ENCODE peak calls at places on chromosomes 16 and 17, in four cellular contexts. J is WERI-Rb-1; F is CD8-positive, alpha-beta T cell; R is HCT116. O is an unnamed sample.

GRCh38 chr17:64040201-64040600 is 19.8 kb upstream of the ICAM2 start:
- DNase-seq in J (no peak), F (no peak), R (no peak), O (no peak)

GRCh38 chr16:84061236-84061830 is 18.7 kb upstream of the SLC38A8 start:
- DNase-seq in J (no peak), F (no peak), R (no peak), O (peak; percentile 10)

GRCh38 chr16:1941924-1942809 is 832 bp downstream of the MSRB1 start:
- DNase-seq in J (no peak), F (no peak), R (no peak), O (no peak)

GRCh38 chr16:56601325-56601724 is 7.1 kb upstream of the MT2A start:
- DNase-seq in J (peak; percentile 78), F (no peak), R (no peak), O (no peak)

GRCh38 chr16:76235426-76235825 is 41.8 kb upstream of the CNTNAP4 start:
- DNase-seq in J (no peak), F (no peak), R (no peak), O (no peak)

GRCh38 chr17:1005361-1005946 is 8.5 kb downstream of the TIMM22 start:
- DNase-seq in J (no peak), F (no peak), R (no peak), O (peak; percentile 70)

GRCh38 chr16:78925071-78925714 is 675.3 kb downstream of the MAF start:
- DNase-seq in J (peak; percentile 23), F (no peak), R (peak; percentile 31), O (no peak)

GRCh38 chr16:17827313-17827712 is 356.6 kb upstream of the XYLT1 start:
- DNase-seq in J (no peak), F (no peak), R (no peak), O (no peak)

GRCh38 chr17:37607637-37608368 is 1.4 kb downstream of the SYNRG start:
- DNase-seq in J (no peak), F (peak; percentile 27), R (no peak), O (no peak)

GRCh38 chr16:85187447-85187846 is 75.2 kb upstream of the CIBAR2 start:
- DNase-seq in J (no peak), F (no peak), R (no peak), O (no peak)

GRCh38 chr17:4365628-4366311 is 705 bp downstream of the UBE2G1 start:
- DNase-seq in J (peak; percentile 53), F (peak; percentile 28), R (no peak), O (no peak)

GRCh38 chr16:51807551-51807950 is 656.5 kb upstream of the SALL1 start:
- DNase-seq in J (no peak), F (no peak), R (no peak), O (no peak)

GRCh38 chr17:41680426-41681040 is 8.2 kb upstream of the EIF1 start:
- DNase-seq in J (no peak), F (no peak), R (no peak), O (peak; percentile 60)

GRCh38 chr17:17682737-17683675 is 1.7 kb downstream of the RAI1 start:
- DNase-seq in J (peak; percentile 69), F (peak; percentile 57), R (no peak), O (peak; percentile 82)

GRCh38 chr17:21218101-21218500 is 4.1 kb upstream of the TMEM11 start:
- DNase-seq in J (peak; percentile 27), F (no peak), R (no peak), O (no peak)

GRCh38 chr16:86392751-86393150 is 117.6 kb upstream of the FOXF1 start:
- DNase-seq in J (no peak), F (no peak), R (no peak), O (no peak)

GRCh38 chr17:29565643-29566472 is 979 bp downstream of the ABHD15 start:
- DNase-seq in J (peak; percentile 72), F (peak; percentile 63), R (peak; percentile 22), O (no peak)

GRCh38 chr17:35245196-35245486 is 2.3 kb downstream of the SLFN5 start:
- DNase-seq in J (no peak), F (no peak), R (peak; percentile 68), O (no peak)

GRCh38 chr17:2214047-2214717 is 89.4 kb downstream of the SMG6 start:
- DNase-seq in J (no peak), F (no peak), R (no peak), O (peak; percentile 61)

GRCh38 chr17:72294487-72294893 is 173.7 kb downstream of the SOX9 start:
- DNase-seq in J (no peak), F (no peak), R (no peak), O (no peak)

GRCh38 chr17:4895676-4896331 is 3.5 kb upstream of the C17orf107 start:
- DNase-seq in J (peak; percentile 93), F (no peak), R (no peak), O (no peak)

GRCh38 chr16:86714166-86714565 is 135.8 kb downstream of the FOXL1 start:
- DNase-seq in J (no peak), F (no peak), R (no peak), O (no peak)

GRCh38 chr17:29664743-29665479 is 42.2 kb upstream of the CORO6 start:
- DNase-seq in J (no peak), F (no peak), R (peak; percentile 60), O (no peak)

GRCh38 chr16:80631581-80631980 is 90.8 kb downstream of the DYNLRB2 start:
- DNase-seq in J (no peak), F (no peak), R (no peak), O (no peak)

GRCh38 chr17:12613566-12613965 is 52.1 kb upstream of the MYOCD start:
- DNase-seq in J (no peak), F (no peak), R (no peak), O (no peak)

GRCh38 chr17:63694974-63695773 is 4.8 kb downstream of the LIMD2 start:
- DNase-seq in J (no peak), F (peak; percentile 32), R (no peak), O (no peak)

GRCh38 chr16:83015871-83016270 is 389.1 kb downstream of the CDH13 start:
- DNase-seq in J (no peak), F (no peak), R (no peak), O (no peak)

GRCh38 chr17:37405955-37406634 is 541 bp downstream of the ACACA start:
- DNase-seq in J (peak; percentile 8), F (no peak), R (no peak), O (no peak)

GRCh38 chr16:46748775-46749705 is 896 bp upstream of the MYLK3 start:
- DNase-seq in J (no peak), F (no peak), R (no peak), O (no peak)

GRCh38 chr17:65677932-65678331 is 116.5 kb upstream of the AXIN2 start:
- DNase-seq in J (no peak), F (no peak), R (no peak), O (no peak)

GRCh38 chr17:12584727-12585126 is 81.0 kb upstream of the MYOCD start:
- DNase-seq in J (no peak), F (no peak), R (no peak), O (no peak)

GRCh38 chr16:67155305-67156145 is 4.2 kb downstream of the TRADD start:
- DNase-seq in J (peak; percentile 65), F (peak; percentile 75), R (no peak), O (peak; percentile 73)

DNA sequence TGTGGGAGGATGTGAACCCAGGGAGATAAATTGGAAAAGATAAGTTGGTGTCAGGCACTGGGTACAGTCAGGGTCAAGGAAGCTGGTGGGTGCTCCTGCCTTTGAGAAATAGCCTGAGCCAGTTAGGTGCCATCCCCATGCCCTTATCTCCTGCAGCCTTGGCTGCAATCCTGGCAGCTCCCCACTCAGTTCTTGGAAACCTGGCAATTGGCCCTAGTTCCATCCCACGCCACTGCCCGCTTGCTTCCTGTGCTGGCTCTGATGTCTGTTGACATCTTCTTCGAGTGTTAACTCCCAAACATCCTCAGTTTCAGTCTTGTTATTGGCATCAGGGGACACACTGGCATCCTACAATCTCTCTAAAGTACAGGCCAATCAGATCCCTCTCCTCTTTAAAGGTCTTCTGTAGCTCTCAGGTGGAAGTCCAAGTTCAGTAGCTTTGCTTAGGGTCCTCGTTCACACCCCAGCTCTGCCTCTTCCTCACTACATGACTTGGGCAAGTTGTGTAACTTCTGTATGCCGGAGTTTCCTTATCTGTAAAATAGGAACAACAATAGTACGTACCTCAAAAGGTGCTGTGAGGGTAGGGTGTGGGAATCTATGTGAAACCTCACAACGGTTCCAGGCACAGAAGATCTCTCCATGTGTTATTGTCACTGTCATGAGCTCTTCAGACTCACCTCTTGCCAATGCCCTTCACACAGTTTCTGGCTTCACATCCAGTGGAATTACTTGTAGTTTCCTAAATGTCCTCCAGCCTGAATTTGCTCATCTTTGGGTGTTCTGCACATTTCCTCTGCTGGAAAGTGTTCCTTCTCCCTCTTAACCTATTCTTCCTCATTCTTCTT is 13.5 kb upstream of the PRKAR1A start:
- DNase-seq in J (no peak), F (no peak), R (no peak), O (no peak)
- H3K27ac ChIP-seq in J (no peak overlapping the region), F (no peak overlapping the region), R (no peak overlapping the region), O (no peak overlapping the region)

GRCh38 chr16:75007443-75007842 is 8.6 kb downstream of the ZNRF1 start:
- DNase-seq in J (no peak), F (no peak), R (no peak), O (no peak)

GRCh38 chr16:75014318-75014717 is 15.5 kb downstream of the ZNRF1 start:
- DNase-seq in J (no peak), F (no peak), R (no peak), O (no peak)

GRCh38 chr16:75012380-75013081 is 13.7 kb downstream of the ZNRF1 start:
- DNase-seq in J (no peak), F (no peak), R (no peak), O (no peak)

GRCh38 chr16:75010427-75010826 is 11.6 kb downstream of the ZNRF1 start:
- DNase-seq in J (no peak), F (no peak), R (no peak), O (no peak)

GRCh38 chr16:75011634-75012307 is 12.9 kb downstream of the ZNRF1 start:
- DNase-seq in J (no peak), F (no peak), R (peak; percentile 75), O (no peak)
- H3K4me3 ChIP-seq in J (no peak overlapping the region), F (no peak overlapping the region), R (peak overlapping the region; percentile 24), O (no peak overlapping the region)

GRCh38 chr16:27800817-27801216 is 250.9 kb downstream of the KATNIP start:
- DNase-seq in J (no peak), F (no peak), R (no peak), O (no peak)

GRCh38 chr16:27803775-27804549 is 254.0 kb downstream of the KATNIP start:
- DNase-seq in J (no peak), F (no peak), R (no peak), O (no peak)

GRCh38 chr16:27799866-27800265 is 249.9 kb downstream of the KATNIP start:
- DNase-seq in J (no peak), F (no peak), R (no peak), O (no peak)

GRCh38 chr16:27801259-27801945 is 251.5 kb downstream of the KATNIP start:
- DNase-seq in J (no peak), F (no peak), R (no peak), O (no peak)

GRCh38 chr16:27802664-27803450 is 252.9 kb downstream of the KATNIP start:
- DNase-seq in J (no peak), F (no peak), R (no peak), O (no peak)
- TF ChIP-seq CTCF in J (no peak), F (no peak), R (no peak), O (no peak)

GRCh38 chr16:10322723-10323527 is 62.9 kb upstream of the ATF7IP2 start:
- DNase-seq in J (no peak), F (no peak), R (no peak), O (no peak)

GRCh38 chr16:10323528-10323869 is 62.4 kb upstream of the ATF7IP2 start:
- DNase-seq in J (no peak), F (no peak), R (no peak), O (no peak)

GRCh38 chr16:10325783-10326543 is 59.9 kb upstream of the ATF7IP2 start:
- DNase-seq in J (no peak), F (no peak), R (no peak), O (no peak)

GRCh38 chr16:10326647-10327046 is 59.2 kb upstream of the ATF7IP2 start:
- DNase-seq in J (no peak), F (no peak), R (no peak), O (no peak)

GRCh38 chr16:10324210-10324609 is 61.7 kb upstream of the ATF7IP2 start:
- DNase-seq in J (no peak), F (no peak), R (no peak), O (no peak)
- H3K27ac ChIP-seq in J (no peak overlapping the region), F (no peak overlapping the region), R (no peak overlapping the region), O (no peak overlapping the region)